ENCODE peak calls at places on chromosomes 7 and 10, in five cellular contexts. One of them, this sample, is unnamed.

GRCh38 chr7:29748286-29749099 is 57.8 kb upstream of the WIPF3 start:
- DNase-seq in GM06990: no peak
- DNase-seq in astrocyte of the spinal cord: peak; percentile 43
- DNase-seq in activated T-cell treated with anti-CD3 and anti-CD28 coated beads, Interleukin-2, amount 50 U/mL, for 72 hours: no peak
- DNase-seq in Right ventricle myocardium superior: no peak
- DNase-seq in this sample: no peak

GRCh38 chr7:80428161-80429054 is 83.5 kb downstream of the GNAT3 start:
- DNase-seq in GM06990: no peak
- DNase-seq in astrocyte of the spinal cord: peak; percentile 78
- DNase-seq in activated T-cell treated with anti-CD3 and anti-CD28 coated beads, Interleukin-2, amount 50 U/mL, for 72 hours: no peak
- DNase-seq in Right ventricle myocardium superior: no peak
- DNase-seq in this sample: peak; percentile 7

GRCh38 chr10:109957092-109957797 is 33.9 kb upstream of the XPNPEP1 start:
- DNase-seq in GM06990: peak; percentile 75
- DNase-seq in astrocyte of the spinal cord: no peak
- DNase-seq in activated T-cell treated with anti-CD3 and anti-CD28 coated beads, Interleukin-2, amount 50 U/mL, for 72 hours: no peak
- DNase-seq in Right ventricle myocardium superior: no peak
- DNase-seq in this sample: peak; percentile 54

GRCh38 chr10:4281207-4281825 is 496.3 kb upstream of the KLF6 start:
- DNase-seq in GM06990: no peak
- DNase-seq in astrocyte of the spinal cord: peak; percentile 53
- DNase-seq in activated T-cell treated with anti-CD3 and anti-CD28 coated beads, Interleukin-2, amount 50 U/mL, for 72 hours: no peak
- DNase-seq in Right ventricle myocardium superior: no peak
- DNase-seq in this sample: no peak

GRCh38 chr7:49187543-49188268 is 263.4 kb downstream of the CDC14C start:
- DNase-seq in GM06990: no peak
- DNase-seq in astrocyte of the spinal cord: no peak
- DNase-seq in activated T-cell treated with anti-CD3 and anti-CD28 coated beads, Interleukin-2, amount 50 U/mL, for 72 hours: no peak
- DNase-seq in Right ventricle myocardium superior: no peak
- DNase-seq in this sample: no peak

GRCh38 chr10:117461766-117462423 is 80.7 kb upstream of the EMX2 start:
- DNase-seq in GM06990: no peak
- DNase-seq in astrocyte of the spinal cord: peak; percentile 85
- DNase-seq in activated T-cell treated with anti-CD3 and anti-CD28 coated beads, Interleukin-2, amount 50 U/mL, for 72 hours: no peak
- DNase-seq in Right ventricle myocardium superior: peak; percentile 54
- DNase-seq in this sample: no peak

GRCh38 chr10:3471927-3472704 is 299.5 kb upstream of the PITRM1 start:
- DNase-seq in GM06990: no peak
- DNase-seq in astrocyte of the spinal cord: peak; percentile 45
- DNase-seq in activated T-cell treated with anti-CD3 and anti-CD28 coated beads, Interleukin-2, amount 50 U/mL, for 72 hours: no peak
- DNase-seq in Right ventricle myocardium superior: no peak
- DNase-seq in this sample: no peak

GRCh38 chr7:50734246-50734645 is 48.5 kb downstream of the GRB10 start:
- DNase-seq in GM06990: no peak
- DNase-seq in astrocyte of the spinal cord: no peak
- DNase-seq in activated T-cell treated with anti-CD3 and anti-CD28 coated beads, Interleukin-2, amount 50 U/mL, for 72 hours: no peak
- DNase-seq in Right ventricle myocardium superior: no peak
- DNase-seq in this sample: no peak

GRCh38 chr10:78045237-78045636 is 11.6 kb downstream of the RPS24 start:
- DNase-seq in GM06990: peak; percentile 51
- DNase-seq in astrocyte of the spinal cord: no peak
- DNase-seq in activated T-cell treated with anti-CD3 and anti-CD28 coated beads, Interleukin-2, amount 50 U/mL, for 72 hours: peak; percentile 39
- DNase-seq in Right ventricle myocardium superior: no peak
- DNase-seq in this sample: peak; percentile 63

GRCh38 chr10:48406204-48406603 is 99.7 kb downstream of the MAPK8 start:
- DNase-seq in GM06990: no peak
- DNase-seq in astrocyte of the spinal cord: peak; percentile 33
- DNase-seq in activated T-cell treated with anti-CD3 and anti-CD28 coated beads, Interleukin-2, amount 50 U/mL, for 72 hours: no peak
- DNase-seq in Right ventricle myocardium superior: no peak
- DNase-seq in this sample: no peak

GRCh38 chr7:66039094-66039493 is 36.5 kb upstream of the ASL start:
- DNase-seq in GM06990: no peak
- DNase-seq in astrocyte of the spinal cord: no peak
- DNase-seq in activated T-cell treated with anti-CD3 and anti-CD28 coated beads, Interleukin-2, amount 50 U/mL, for 72 hours: no peak
- DNase-seq in Right ventricle myocardium superior: no peak
- DNase-seq in this sample: no peak

GRCh38 chr10:73289958-73290357 is 37.5 kb upstream of the MRPS16 start:
- DNase-seq in GM06990: no peak
- DNase-seq in astrocyte of the spinal cord: no peak
- DNase-seq in activated T-cell treated with anti-CD3 and anti-CD28 coated beads, Interleukin-2, amount 50 U/mL, for 72 hours: no peak
- DNase-seq in Right ventricle myocardium superior: no peak
- DNase-seq in this sample: no peak

GRCh38 chr7:1595027-1595426 is 25.2 kb upstream of the PSMG3 start:
- DNase-seq in GM06990: no peak
- DNase-seq in astrocyte of the spinal cord: no peak
- DNase-seq in activated T-cell treated with anti-CD3 and anti-CD28 coated beads, Interleukin-2, amount 50 U/mL, for 72 hours: no peak
- DNase-seq in Right ventricle myocardium superior: no peak
- DNase-seq in this sample: no peak

GRCh38 chr7:87944547-87944946 is 10.5 kb downstream of the ADAM22 start:
- DNase-seq in GM06990: no peak
- DNase-seq in astrocyte of the spinal cord: no peak
- DNase-seq in activated T-cell treated with anti-CD3 and anti-CD28 coated beads, Interleukin-2, amount 50 U/mL, for 72 hours: no peak
- DNase-seq in Right ventricle myocardium superior: no peak
- DNase-seq in this sample: no peak

GRCh38 chr10:57202356-57202755 is 841.3 kb upstream of the ZWINT start:
- DNase-seq in GM06990: no peak
- DNase-seq in astrocyte of the spinal cord: no peak
- DNase-seq in activated T-cell treated with anti-CD3 and anti-CD28 coated beads, Interleukin-2, amount 50 U/mL, for 72 hours: no peak
- DNase-seq in Right ventricle myocardium superior: no peak
- DNase-seq in this sample: no peak

GRCh38 chr10:23293145-23293724 is 51.4 kb downstream of the C10orf67 start:
- DNase-seq in GM06990: no peak
- DNase-seq in astrocyte of the spinal cord: peak; percentile 11
- DNase-seq in activated T-cell treated with anti-CD3 and anti-CD28 coated beads, Interleukin-2, amount 50 U/mL, for 72 hours: peak; percentile 49
- DNase-seq in Right ventricle myocardium superior: no peak
- DNase-seq in this sample: peak; percentile 52